ENCODE peak calls at places on chromosomes 13 and 19, in six cellular contexts. T is effector memory CD8-positive, alpha-beta T cell; L is AG04449; E is heart left ventricle; G is fibroblast of the conjunctiva; O is left lung. K is an unnamed sample.

GRCh38 chr13:102825921-102826706 is 19.7 kb upstream of the ERCC5 start:
- DNase-seq in T (no peak), E (no peak), O (no peak), L (peak; percentile 85), G (peak; percentile 79), K (no peak)

GRCh38 chr13:90918551-90918950 is 428.9 kb upstream of the MIR17HG start:
- DNase-seq in O (no peak), L (no peak), E (no peak), G (peak; percentile 17), T (no peak), K (peak; percentile 8)

GRCh38 chr13:110637747-110638146 is 22.4 kb downstream of the NAXD start:
- DNase-seq in O (no peak), L (no peak), E (no peak), G (no peak), T (no peak), K (peak; percentile 51)

GRCh38 chr19:58401825-58402433 is 6.5 kb downstream of the RNF225 start:
- DNase-seq in E (no peak), O (no peak), G (no peak), T (no peak), L (no peak), K (no peak)

GRCh38 chr19:17436874-17437267 is 11.6 kb downstream of the TMEM221 start:
- DNase-seq in T (no peak), G (no peak), O (no peak), L (no peak), E (no peak), K (no peak)

GRCh38 chr13:74215420-74215819 is 81.2 kb upstream of the KLF12 start:
- DNase-seq in O (no peak), G (no peak), L (no peak), E (no peak), T (no peak), K (no peak)

GRCh38 chr19:46031781-46032596 is 8.8 kb downstream of the IGFL4 start:
- DNase-seq in T (no peak), E (no peak), O (no peak), L (no peak), G (no peak), K (no peak)

GRCh38 chr13:95480131-95480545 is 72.4 kb upstream of the CLDN10 start:
- DNase-seq in O (peak; percentile 70), G (no peak), L (no peak), T (no peak), E (peak; percentile 60), K (no peak)

GRCh38 chr13:80454245-80454644 is 113.3 kb upstream of the SPRY2 start:
- DNase-seq in L (no peak), E (no peak), O (no peak), G (no peak), T (no peak), K (no peak)

GRCh38 chr13:51202477-51203046 is 19.6 kb upstream of the FAM124A start:
- DNase-seq in T (no peak), E (no peak), L (no peak), G (no peak), O (no peak), K (no peak)

GRCh38 chr13:41465215-41465907 is 8.0 kb downstream of the RGCC start:
- DNase-seq in G (no peak), O (peak; percentile 82), L (peak; percentile 10), E (peak; percentile 68), T (peak; percentile 81), K (no peak)

GRCh38 chr13:113410472-113411201 is 42.7 kb downstream of the ADPRHL1 start:
- DNase-seq in G (peak; percentile 71), O (peak; percentile 32), L (peak; percentile 42), E (no peak), T (no peak), K (no peak)

GRCh38 chr13:46947425-46948191 is 50.8 kb upstream of the HTR2A start:
- DNase-seq in T (no peak), L (no peak), O (no peak), G (no peak), E (no peak), K (no peak)

GRCh38 chr13:71634605-71635443 is 232.2 kb downstream of the DACH1 start:
- DNase-seq in T (no peak), O (no peak), E (no peak), L (no peak), G (no peak), K (no peak)

GRCh38 chr13:95191821-95192220 is 109.4 kb downstream of the ABCC4 start:
- DNase-seq in L (peak; percentile 36), E (peak; percentile 85), T (peak; percentile 50), G (peak; percentile 71), O (peak; percentile 78), K (peak; percentile 76)

GRCh38 chr19:46206176-46206575 is 23.4 kb upstream of the IGFL1 start:
- DNase-seq in T (no peak), L (no peak), E (peak; percentile 51), O (no peak), G (no peak), K (no peak)

GRCh38 chr13:110028838-110029621 is 242.6 kb upstream of the IRS2 start:
- DNase-seq in E (no peak), G (no peak), O (no peak), T (no peak), L (no peak), K (no peak)

GRCh38 chr13:34086281-34086680 is 268.3 kb downstream of the RFC3 start:
- DNase-seq in E (no peak), L (no peak), T (no peak), O (no peak), G (no peak), K (no peak)

GRCh38 chr19:35027851-35028599 is 2.2 kb upstream of the SCN1B start:
- DNase-seq in T (no peak), O (no peak), G (no peak), E (no peak), L (no peak), K (no peak)

GRCh38 chr19:56091066-56091490 is 30.0 kb downstream of the ZNF787 start:
- DNase-seq in L (no peak), G (no peak), O (no peak), E (no peak), T (no peak), K (no peak)

GRCh38 chr19:39327318-39327717 is 6.7 kb upstream of the LRFN1 start:
- DNase-seq in T (no peak), L (no peak), G (no peak), E (no peak), O (no peak), K (no peak)

GRCh38 chr13:106786006-106786579 is 218.2 kb upstream of the ARGLU1 start:
- DNase-seq in G (no peak), E (no peak), T (no peak), O (no peak), L (no peak), K (no peak)